ENCODE peak calls at places on chromosomes 5 and 9, in nine cellular contexts. T is mesenchymal stem cell, Z is tibial nerve, U is endothelial cell of umbilical vein, O is GM12865, H is cardiac fibroblast, P is pancreas, M is heart left ventricle, K is GM23338. Q is an unnamed sample.

GRCh38 chr5:144467795-144468194 is 297.1 kb downstream of the KCTD16 start:
- DNase-seq in T (peak; percentile 67), Z (peak; percentile 6), U (peak; percentile 40), O (no peak), H (peak; percentile 28), P (peak; percentile 17), M (no peak), K (peak; percentile 89), Q (peak; percentile 57)

GRCh38 chr5:134026521-134027202 is 21.9 kb upstream of the VDAC1 start:
- DNase-seq in T (peak; percentile 61), Z (no peak), U (peak; percentile 44), O (peak; percentile 84), H (peak; percentile 70), P (peak; percentile 66), M (no peak), K (peak; percentile 91), Q (peak; percentile 87)

GRCh38 chr9:136808075-136808780 is 480 bp downstream of the RABL6 start:
- DNase-seq in T (peak; percentile 18), Z (no peak), U (peak; percentile 25), O (peak; percentile 48), H (peak; percentile 10), P (peak; percentile 70), M (no peak), K (no peak), Q (no peak)

GRCh38 chr9:91089405-91090131 is 272.1 kb downstream of the AUH start:
- DNase-seq in T (peak; percentile 60), Z (peak; percentile 40), U (peak; percentile 41), O (peak; percentile 33), H (peak; percentile 80), P (no peak), M (no peak), K (peak; percentile 22), Q (peak; percentile 81)

GRCh38 chr5:127373858-127374491 is 83.4 kb downstream of the MEGF10 start:
- DNase-seq in T (no peak), Z (no peak), U (no peak), O (peak; percentile 15), H (no peak), P (no peak), M (no peak), K (peak; percentile 75), Q (no peak)

GRCh38 chr5:128349044-128349629 is 188.9 kb downstream of the FBN2 start:
- DNase-seq in T (peak; percentile 14), Z (no peak), U (no peak), O (no peak), H (no peak), P (no peak), M (no peak), K (no peak), Q (peak; percentile 36)

GRCh38 chr9:134027561-134027960 is 2.3 kb downstream of the BRD3OS start:
- DNase-seq in T (no peak), Z (no peak), U (no peak), O (no peak), H (no peak), P (no peak), M (no peak), K (no peak), Q (no peak)

GRCh38 chr9:91740713-91741112 is 209.3 kb downstream of the ROR2 start:
- DNase-seq in T (peak; percentile 52), Z (no peak), U (no peak), O (no peak), H (peak; percentile 85), P (no peak), M (no peak), K (peak; percentile 26), Q (peak; percentile 94)

GRCh38 chr5:1497271-1497777 is 26.4 kb downstream of the LPCAT1 start:
- DNase-seq in T (no peak), Z (no peak), U (no peak), O (peak; percentile 87), H (no peak), P (no peak), M (no peak), K (no peak), Q (no peak)

GRCh38 chr5:77211013-77211690 is 672 bp downstream of the PDE8B start:
- DNase-seq in T (no peak), Z (no peak), U (no peak), O (no peak), H (no peak), P (no peak), M (no peak), K (peak; percentile 78), Q (no peak)

GRCh38 chr5:77210091-77211012 is at the start of gene PDE8B:
- DNase-seq in T (no peak), Z (no peak), U (no peak), O (no peak), H (no peak), P (peak; percentile 45), M (no peak), K (peak; percentile 51), Q (no peak)

GRCh38 chr5:77211691-77212047 is 1.2 kb downstream of the PDE8B start:
- DNase-seq in T (no peak), Z (no peak), U (no peak), O (no peak), H (no peak), P (no peak), M (no peak), K (no peak), Q (no peak)

GRCh38 chr5:77208507-77209163 is 1.8 kb upstream of the PDE8B start:
- DNase-seq in T (no peak), Z (no peak), U (no peak), O (no peak), H (no peak), P (no peak), M (no peak), K (no peak), Q (no peak)

GRCh38 chr5:77209495-77210090 is 887 bp upstream of the PDE8B start:
- DNase-seq in T (no peak), Z (no peak), U (no peak), O (no peak), H (no peak), P (no peak), M (no peak), K (no peak), Q (no peak)
- H3K4me3 ChIP-seq in T (no peak overlapping the region), Z (peak overlapping the region; percentile 59), U (no peak overlapping the region), O (no peak overlapping the region), H (no peak overlapping the region), P (peak overlapping the region; percentile 51), M (peak overlapping the region; percentile 60), K (peak overlapping the region; percentile 73), Q (no peak overlapping the region)

DNA sequence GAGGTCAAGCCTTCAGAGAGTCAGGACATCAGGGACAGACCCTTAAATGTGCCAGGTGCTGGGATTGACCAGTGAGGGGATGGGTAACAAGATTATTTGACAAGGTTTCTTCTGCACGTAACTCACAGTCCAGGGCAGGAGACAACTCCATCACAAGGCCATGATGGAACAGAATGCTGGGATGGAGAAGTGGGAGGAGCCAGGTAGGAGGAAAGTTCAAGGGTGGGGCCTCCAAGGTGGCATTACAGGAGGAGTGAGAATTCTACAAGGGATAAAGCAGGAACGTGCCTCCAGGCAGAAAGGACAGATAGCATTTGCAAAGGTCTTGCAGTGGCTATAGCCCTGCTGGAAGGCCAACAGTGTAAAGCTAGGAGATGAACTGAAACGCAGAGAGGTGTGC is 102.2 kb downstream of the FGF18 start:
- DNase-seq in T (no peak), Z (no peak), U (no peak), O (no peak), H (no peak), P (no peak), M (no peak), K (peak; percentile 14), Q (no peak)
- H3K4me3 ChIP-seq in T (no peak overlapping the region), Z (no peak overlapping the region), U (no peak overlapping the region), O (no peak overlapping the region), H (no peak overlapping the region), P (no peak overlapping the region), M (no peak overlapping the region), K (no peak overlapping the region), Q (no peak overlapping the region)

GRCh38 chr5:6379246-6379645 is 899 bp upstream of the MED10 start:
- DNase-seq in T (no peak), Z (no peak), U (no peak), O (no peak), H (no peak), P (no peak), M (no peak), K (no peak), Q (no peak)
- H3K4me3 ChIP-seq in T (peak overlapping the region; percentile 100), Z (peak overlapping the region; percentile 74), U (no peak overlapping the region), O (peak overlapping the region; percentile 89), H (no peak overlapping the region), P (no peak overlapping the region), M (peak overlapping the region; percentile 98), K (peak overlapping the region; percentile 96), Q (no peak overlapping the region)

DNA sequence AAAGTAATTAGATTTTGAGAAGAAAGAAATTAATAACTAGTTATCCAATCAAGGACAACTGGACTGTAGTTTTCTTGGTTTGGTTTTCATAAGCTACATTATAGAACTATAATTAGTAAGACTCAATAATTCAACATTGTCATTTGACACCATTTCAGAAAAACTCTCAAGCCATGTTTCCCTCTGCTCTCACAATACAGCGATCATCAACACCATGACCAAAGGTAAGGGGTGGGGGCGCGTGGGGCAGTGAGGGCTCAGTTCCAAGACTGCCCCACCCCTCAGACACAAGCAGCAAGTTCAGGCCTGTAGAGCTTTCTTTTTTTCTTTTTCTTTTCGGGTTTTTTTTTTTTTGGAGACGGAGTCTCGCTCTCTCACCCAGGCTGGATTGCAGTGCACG is 6.4 kb downstream of the CMBL start:
- DNase-seq in T (no peak), Z (no peak), U (no peak), O (no peak), H (no peak), P (peak; percentile 33), M (no peak), K (no peak), Q (no peak)
- H3K4me3 ChIP-seq in T (no peak overlapping the region), Z (no peak overlapping the region), U (no peak overlapping the region), O (no peak overlapping the region), H (no peak overlapping the region), P (peak overlapping the region; percentile 16), M (no peak overlapping the region), K (no peak overlapping the region), Q (no peak overlapping the region)

GRCh38 chr5:59187772-59188347 is 605.0 kb downstream of the RAB3C start:
- DNase-seq in T (peak; percentile 79), Z (no peak), U (no peak), O (no peak), H (peak; percentile 66), P (no peak), M (no peak), K (peak; percentile 13), Q (peak; percentile 84)
- H3K4me3 ChIP-seq in T (peak overlapping the region; percentile 65), Z (peak overlapping the region; percentile 35), U (no peak overlapping the region), O (no peak overlapping the region), H (no peak overlapping the region), P (no peak overlapping the region), M (peak overlapping the region; percentile 46), K (no peak overlapping the region), Q (peak overlapping the region; percentile 35)

GRCh38 chr9:128703616-128704355 is 1.5 kb downstream of the PKN3 start:
- DNase-seq in T (no peak), Z (no peak), U (peak; percentile 49), O (no peak), H (no peak), P (peak; percentile 49), M (peak; percentile 76), K (no peak), Q (no peak)
- H3K4me3 ChIP-seq in T (no peak overlapping the region), Z (peak overlapping the region; percentile 76), U (peak overlapping the region; percentile 71), O (no peak overlapping the region), H (peak overlapping the region; percentile 56), P (no peak overlapping the region), M (peak overlapping the region; percentile 78), K (peak overlapping the region; percentile 83), Q (no peak overlapping the region)

DNA sequence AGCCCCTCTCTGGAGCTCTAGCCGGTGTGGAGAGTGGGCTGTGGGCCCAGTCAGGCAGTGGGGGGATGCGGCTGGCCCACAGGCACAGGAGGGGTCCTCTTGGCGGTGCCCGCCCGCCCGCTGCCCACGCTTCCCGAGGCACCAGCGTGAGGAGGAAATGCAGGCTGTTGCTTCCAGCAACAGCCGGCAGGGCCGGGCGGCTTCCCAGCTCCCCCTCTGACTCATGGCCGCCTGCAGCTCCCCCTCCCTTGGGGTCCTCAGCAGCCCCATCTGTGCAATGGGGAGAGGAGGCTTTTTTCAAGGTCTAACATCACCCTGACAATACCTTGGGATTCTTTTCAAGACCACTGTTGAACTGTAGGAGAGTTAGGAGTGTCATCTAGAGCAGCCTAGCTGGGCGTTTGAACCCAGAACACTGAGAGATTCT is 10.4 kb downstream of the CXXC5 start:
- DNase-seq in T (peak; percentile 65), Z (no peak), U (peak; percentile 59), O (no peak), H (peak; percentile 72), P (peak; percentile 76), M (no peak), K (no peak), Q (no peak)
- H3K4me3 ChIP-seq in T (peak overlapping the region; percentile 67), Z (no peak overlapping the region), U (no peak overlapping the region), O (no peak overlapping the region), H (no peak overlapping the region), P (peak overlapping the region; percentile 13), M (peak overlapping the region; percentile 44), K (peak overlapping the region; percentile 3), Q (no peak overlapping the region)

Q was measured in choroid plexus epithelial cell.